ENCODE peak calls at places on chromosomes 7 and 10, in four cellular contexts. One of them, this sample, is unnamed.

GRCh38 chr7:157831901-157832810 is 495.4 kb downstream of the DNAJB6 start:
- DNase-seq in right lobe of liver: no peak
- DNase-seq in hippocampal formation: peak
- DNase-seq in stimulated activated naive B cell treated with anti-CD40 and anti-IgM and Interleukin-4, amounts not matched to agents 10 μg/mL and 1 μg/mL and 100 μg/mL, for 72 hours: no peak
- DNase-seq in this sample: no peak

GRCh38 chr10:78462221-78462620 is 428.6 kb downstream of the RPS24 start:
- DNase-seq in hippocampal formation: no peak
- DNase-seq in right lobe of liver: peak
- DNase-seq in stimulated activated naive B cell treated with anti-CD40 and anti-IgM and Interleukin-4, amounts not matched to agents 10 μg/mL and 1 μg/mL and 100 μg/mL, for 72 hours: no peak
- DNase-seq in this sample: no peak

GRCh38 chr7:48458701-48459509 is 287.6 kb downstream of the ABCA13 start:
- DNase-seq in right lobe of liver: no peak
- DNase-seq in stimulated activated naive B cell treated with anti-CD40 and anti-IgM and Interleukin-4, amounts not matched to agents 10 μg/mL and 1 μg/mL and 100 μg/mL, for 72 hours: no peak
- DNase-seq in hippocampal formation: no peak
- DNase-seq in this sample: no peak

GRCh38 chr7:74105992-74106391 is 22.4 kb downstream of the LIMK1 start:
- DNase-seq in right lobe of liver: no peak
- DNase-seq in hippocampal formation: no peak
- DNase-seq in stimulated activated naive B cell treated with anti-CD40 and anti-IgM and Interleukin-4, amounts not matched to agents 10 μg/mL and 1 μg/mL and 100 μg/mL, for 72 hours: no peak
- DNase-seq in this sample: no peak

GRCh38 chr7:8284606-8285005 is 22.6 kb upstream of the ICA1 start:
- DNase-seq in stimulated activated naive B cell treated with anti-CD40 and anti-IgM and Interleukin-4, amounts not matched to agents 10 μg/mL and 1 μg/mL and 100 μg/mL, for 72 hours: no peak
- DNase-seq in hippocampal formation: no peak
- DNase-seq in right lobe of liver: no peak
- DNase-seq in this sample: no peak

GRCh38 chr7:1109581-1110310 is 21.8 kb downstream of the GPER1 start:
- DNase-seq in right lobe of liver: no peak
- DNase-seq in hippocampal formation: no peak
- DNase-seq in stimulated activated naive B cell treated with anti-CD40 and anti-IgM and Interleukin-4, amounts not matched to agents 10 μg/mL and 1 μg/mL and 100 μg/mL, for 72 hours: no peak
- DNase-seq in this sample: no peak

GRCh38 chr10:33273295-33274002 is 61.0 kb downstream of the NRP1 start:
- DNase-seq in stimulated activated naive B cell treated with anti-CD40 and anti-IgM and Interleukin-4, amounts not matched to agents 10 μg/mL and 1 μg/mL and 100 μg/mL, for 72 hours: no peak
- DNase-seq in hippocampal formation: peak
- DNase-seq in right lobe of liver: peak
- DNase-seq in this sample: no peak

GRCh38 chr10:3357729-3358128 is 185.1 kb upstream of the PITRM1 start:
- DNase-seq in right lobe of liver: no peak
- DNase-seq in hippocampal formation: no peak
- DNase-seq in stimulated activated naive B cell treated with anti-CD40 and anti-IgM and Interleukin-4, amounts not matched to agents 10 μg/mL and 1 μg/mL and 100 μg/mL, for 72 hours: no peak
- DNase-seq in this sample: no peak

GRCh38 chr7:144908324-144908723 is 72.5 kb upstream of the TPK1 start:
- DNase-seq in right lobe of liver: no peak
- DNase-seq in hippocampal formation: no peak
- DNase-seq in stimulated activated naive B cell treated with anti-CD40 and anti-IgM and Interleukin-4, amounts not matched to agents 10 μg/mL and 1 μg/mL and 100 μg/mL, for 72 hours: no peak
- DNase-seq in this sample: no peak

GRCh38 chr10:70381491-70382421 is 669 bp downstream of the LRRC20 start:
- DNase-seq in hippocampal formation: no peak
- DNase-seq in stimulated activated naive B cell treated with anti-CD40 and anti-IgM and Interleukin-4, amounts not matched to agents 10 μg/mL and 1 μg/mL and 100 μg/mL, for 72 hours: no peak
- DNase-seq in right lobe of liver: peak
- DNase-seq in this sample: no peak

GRCh38 chr7:28662236-28662635 is 249.9 kb downstream of the CREB5 start:
- DNase-seq in stimulated activated naive B cell treated with anti-CD40 and anti-IgM and Interleukin-4, amounts not matched to agents 10 μg/mL and 1 μg/mL and 100 μg/mL, for 72 hours: no peak
- DNase-seq in right lobe of liver: no peak
- DNase-seq in hippocampal formation: no peak
- DNase-seq in this sample: no peak

GRCh38 chr10:132321726-132322125 is 10.3 kb upstream of the LRRC27 start:
- DNase-seq in right lobe of liver: no peak
- DNase-seq in hippocampal formation: no peak
- DNase-seq in stimulated activated naive B cell treated with anti-CD40 and anti-IgM and Interleukin-4, amounts not matched to agents 10 μg/mL and 1 μg/mL and 100 μg/mL, for 72 hours: no peak
- DNase-seq in this sample: no peak

GRCh38 chr7:89316584-89316983 is 521.0 kb upstream of the TEX47 start:
- DNase-seq in stimulated activated naive B cell treated with anti-CD40 and anti-IgM and Interleukin-4, amounts not matched to agents 10 μg/mL and 1 μg/mL and 100 μg/mL, for 72 hours: no peak
- DNase-seq in right lobe of liver: no peak
- DNase-seq in hippocampal formation: no peak
- DNase-seq in this sample: no peak

This sample was measured in activated gamma-delta T cell.